ENCODE peak calls at places on chromosomes 13 and 19, in seven cellular contexts. D is epithelial cell of esophagus, M is transverse colon, X is endodermal cell, P is bronchial epithelial cell, Z is prostate gland, V is body of pancreas. E is an unnamed sample.

GRCh38 chr19:4140237-4140711 is 13.2 kb upstream of the CREB3L3 start:
- DNase-seq in D (peak), M (peak), X (peak), P (peak), Z (peak), V (peak), E (no peak)

GRCh38 chr19:4930664-4931063 is 21.4 kb downstream of the UHRF1 start:
- DNase-seq in D (no peak), M (no peak), X (no peak), P (no peak), Z (no peak), V (no peak), E (no peak)

GRCh38 chr19:383922-384800 is 24.8 kb downstream of the C2CD4C start:
- DNase-seq in D (no peak), M (no peak), X (peak), P (no peak), Z (no peak), V (peak), E (no peak)

GRCh38 chr19:38274734-38275133 is 10.4 kb downstream of the SPINT2 start:
- DNase-seq in D (no peak), M (peak), X (no peak), P (no peak), Z (peak), V (no peak), E (no peak)

GRCh38 chr13:106349080-106349841 is 186.2 kb downstream of the EFNB2 start:
- DNase-seq in D (peak), M (peak), X (peak), P (peak), Z (peak), V (no peak), E (peak)

GRCh38 chr19:32526895-32527294 is 54.1 kb upstream of the PDCD5 start:
- DNase-seq in D (no peak), M (no peak), X (no peak), P (no peak), Z (no peak), V (no peak), E (no peak)

GRCh38 chr19:2338751-2339643 is 10.5 kb downstream of the SPPL2B start:
- DNase-seq in D (no peak), M (no peak), X (no peak), P (no peak), Z (no peak), V (no peak), E (no peak)

GRCh38 chr19:3094638-3095374 is 644 bp downstream of the GNA11 start:
- DNase-seq in D (peak), M (no peak), X (peak), P (no peak), Z (no peak), V (no peak), E (no peak)

GRCh38 chr13:24032252-24032651 is 128.3 kb upstream of the SPATA13 start:
- DNase-seq in D (no peak), M (no peak), X (no peak), P (no peak), Z (no peak), V (no peak), E (no peak)

GRCh38 chr13:45584816-45585215 is 30.7 kb downstream of the ERICH6B start:
- DNase-seq in D (peak), M (no peak), X (peak), P (peak), Z (no peak), V (no peak), E (no peak)

GRCh38 chr13:93502071-93502470 is 275.5 kb downstream of the GPC6 start:
- DNase-seq in D (no peak), M (no peak), X (no peak), P (no peak), Z (no peak), V (no peak), E (no peak)

GRCh38 chr13:50942630-50943311 is 33.2 kb downstream of the RNASEH2B start:
- DNase-seq in D (no peak), M (no peak), X (peak), P (no peak), Z (no peak), V (no peak), E (no peak)

GRCh38 chr13:98944336-98944735 is 33.5 kb downstream of the DOCK9 start:
- DNase-seq in D (peak), M (no peak), X (no peak), P (peak), Z (no peak), V (no peak), E (no peak)
- TF ChIP-seq CTCF in D (peak), M (no peak), X (no peak), P (no peak), Z (no peak), V (no peak), E (no peak)

GRCh38 chr19:14350302-14350701 is 30.9 kb upstream of the ADGRE5 start:
- DNase-seq in D (no peak), M (no peak), X (no peak), P (no peak), Z (no peak), V (no peak), E (no peak)
- TF ChIP-seq CTCF in D (no peak), M (no peak), X (no peak), P (no peak), Z (no peak), V (no peak), E (no peak)

DNA sequence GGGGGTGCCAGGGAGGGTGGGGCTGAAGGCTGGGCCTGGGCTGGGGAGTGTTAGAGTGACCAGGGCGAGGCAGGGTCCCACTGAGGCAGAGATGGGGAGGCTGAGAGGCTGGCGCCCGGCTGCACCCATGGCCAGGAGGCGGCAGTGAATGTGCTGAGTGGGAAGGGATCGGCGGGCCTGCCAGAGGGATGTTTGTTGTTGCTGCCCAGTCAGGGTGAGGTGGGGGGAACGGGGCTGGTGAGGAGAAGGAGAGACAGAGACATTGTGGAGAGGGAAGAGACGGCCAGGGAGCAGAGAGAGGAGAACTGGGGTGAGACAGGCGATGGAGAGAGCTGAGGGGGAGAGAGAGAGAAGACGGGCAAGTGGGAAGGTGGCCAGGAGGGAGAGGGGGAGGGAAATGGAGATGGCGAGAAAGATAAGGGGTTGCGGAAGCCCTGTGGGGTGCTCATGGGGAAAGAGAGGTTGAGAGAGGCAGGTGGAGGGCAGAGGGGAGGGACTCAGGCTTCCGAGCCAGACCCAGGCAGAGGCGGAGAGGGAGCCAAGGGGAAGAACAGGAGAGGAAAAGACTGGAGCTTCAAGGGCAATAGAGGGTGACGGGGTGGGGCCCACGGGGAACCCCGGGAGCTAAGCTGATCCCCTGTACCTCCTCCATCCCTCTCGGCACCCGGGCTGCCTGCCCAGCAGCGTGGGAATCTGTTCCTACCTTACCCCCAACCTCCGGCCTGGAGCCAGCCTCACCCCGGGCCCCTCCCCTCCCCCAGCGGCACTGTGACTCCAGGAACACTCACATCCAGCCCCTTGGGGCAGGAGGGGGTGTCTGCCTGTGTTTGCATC is 690 bp upstream of the B3GNT8 start:
- DNase-seq in D (peak), M (peak), X (peak), P (no peak), Z (peak), V (peak), E (no peak)
- TF ChIP-seq CTCF in D (no peak), M (no peak), X (no peak), P (peak), Z (no peak), V (no peak), E (no peak)

GRCh38 chr13:32443111-32443510 is 15.2 kb upstream of the N4BP2L1 start:
- DNase-seq in D (peak), M (peak), X (no peak), P (peak), Z (peak), V (no peak), E (no peak)
- TF ChIP-seq CTCF in D (peak), M (peak), X (no peak), P (peak), Z (no peak), V (no peak), E (no peak)

GRCh38 chr19:17680235-17680722 is 7.9 kb downstream of the UNC13A start:
- DNase-seq in D (peak), M (peak), X (peak), P (peak), Z (no peak), V (peak), E (no peak)
- TF ChIP-seq CTCF in D (no peak), M (no peak), X (no peak), P (no peak), Z (no peak), V (no peak), E (no peak)

DNA sequence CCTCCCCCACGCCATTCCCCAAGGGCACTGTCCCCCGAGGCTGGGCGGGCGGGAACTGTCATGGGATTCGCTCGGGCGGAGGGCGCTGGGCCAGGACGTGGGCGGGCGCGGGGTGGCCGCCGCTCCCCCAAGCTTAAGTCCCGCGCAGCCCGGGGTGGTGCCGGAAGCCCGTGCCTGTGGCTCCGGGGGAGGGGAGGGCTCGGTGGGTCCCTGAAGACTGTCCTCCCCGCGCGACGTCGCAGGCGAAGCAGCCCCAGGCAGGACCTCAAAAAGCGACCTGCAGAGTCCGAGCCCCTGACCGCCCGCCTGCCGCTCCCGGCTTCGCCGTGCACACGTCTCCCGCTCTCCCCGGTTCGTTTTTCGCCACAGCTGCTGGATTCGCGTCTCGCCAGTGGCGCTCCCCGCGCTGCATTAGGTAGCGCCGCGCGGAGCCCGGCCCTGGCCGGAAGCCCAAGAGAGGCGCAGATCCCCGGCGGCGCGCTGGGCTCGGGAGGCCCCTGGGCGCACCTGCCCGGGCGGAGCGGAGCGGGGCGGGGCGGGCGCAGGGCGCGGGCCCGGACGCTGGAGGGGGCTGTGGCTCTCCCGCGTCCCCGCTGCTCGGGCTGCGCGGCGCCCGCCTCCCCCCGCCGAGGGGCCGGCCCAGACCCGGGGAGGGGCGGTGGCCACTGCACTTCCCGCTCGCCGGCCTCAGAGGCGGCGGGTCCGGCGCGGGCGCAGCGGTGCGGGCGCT is at the start of gene FARP1:
- DNase-seq in D (peak), M (peak), X (peak), P (peak), Z (peak), V (peak), E (peak)
- TF ChIP-seq CTCF in D (peak), M (no peak), X (peak), P (peak), Z (peak), V (peak), E (no peak)

GRCh38 chr19:55165952-55166529 is 372 bp downstream of the DNAAF3 start:
- DNase-seq in D (peak), M (peak), X (peak), P (peak), Z (no peak), V (peak), E (no peak)
- TF ChIP-seq CTCF in D (peak), M (no peak), X (peak), P (peak), Z (peak), V (peak), E (no peak)

GRCh38 chr13:99600318-99600717 is 99.0 kb downstream of the TM9SF2 start:
- DNase-seq in D (no peak), M (no peak), X (peak), P (no peak), Z (no peak), V (no peak), E (no peak)
- TF ChIP-seq CTCF in D (no peak), M (no peak), X (peak), P (no peak), Z (no peak), V (no peak), E (no peak)